ENCODE peak calls at places on chromosomes 7 and 10, in seven cellular contexts. W is CD8-positive, alpha-beta memory T cell; U is stomach; P is CD4-positive, alpha-beta memory T cell; N is upper lobe of right lung; B is IMR-90; F is transverse colon. X is an unnamed sample.

GRCh38 chr7:101122933-101123702 is 3.8 kb upstream of the SERPINE1 start:
- DNase-seq in W (no peak), U (no peak), P (no peak), N (no peak), B (no peak), F (no peak), X (no peak)

GRCh38 chr7:30842542-30843451 is 68.9 kb upstream of the AQP1 start:
- DNase-seq in W (no peak), U (no peak), P (no peak), N (peak; percentile 85), B (no peak), F (no peak), X (no peak)

GRCh38 chr7:106792233-106792926 is 72.7 kb upstream of the PIK3CG start:
- DNase-seq in W (no peak), U (no peak), P (no peak), N (no peak), B (no peak), F (no peak), X (no peak)

GRCh38 chr7:55641273-55641691 is 69.0 kb upstream of the VOPP1 start:
- DNase-seq in W (no peak), U (peak; percentile 40), P (peak; percentile 63), N (no peak), B (peak; percentile 76), F (peak; percentile 33), X (no peak)

GRCh38 chr10:87619705-87620104 is 40.0 kb upstream of the PAPSS2 start:
- DNase-seq in W (no peak), U (no peak), P (no peak), N (peak; percentile 67), B (peak; percentile 65), F (no peak), X (no peak)

GRCh38 chr10:58662314-58662713 is 149.6 kb downstream of the BICC1 start:
- DNase-seq in W (no peak), U (no peak), P (no peak), N (no peak), B (peak; percentile 94), F (no peak), X (no peak)

GRCh38 chr10:6878067-6878412 is 298.0 kb upstream of the PRKCQ start:
- DNase-seq in W (no peak), U (no peak), P (no peak), N (no peak), B (no peak), F (no peak), X (no peak)

GRCh38 chr10:127014671-127015070 is 109.4 kb downstream of the DOCK1 start:
- DNase-seq in W (no peak), U (no peak), P (no peak), N (no peak), B (no peak), F (no peak), X (no peak)

GRCh38 chr7:42678315-42678714 is 233.6 kb downstream of the C7orf25 start:
- DNase-seq in W (no peak), U (no peak), P (no peak), N (no peak), B (no peak), F (no peak), X (no peak)

GRCh38 chr7:149496642-149497391 is 792 bp downstream of the ZNF746 start:
- DNase-seq in W (peak; percentile 75), U (peak; percentile 43), P (peak; percentile 46), N (peak; percentile 85), B (peak; percentile 15), F (peak; percentile 58), X (no peak)

GRCh38 chr7:113698556-113699220 is 220.1 kb downstream of the PPP1R3A start:
- DNase-seq in W (no peak), U (no peak), P (no peak), N (no peak), B (peak; percentile 39), F (no peak), X (no peak)

GRCh38 chr7:100826546-100827329 is 585 bp downstream of the EPHB4 start:
- DNase-seq in W (no peak), U (no peak), P (no peak), N (no peak), B (no peak), F (no peak), X (no peak)

GRCh38 chr7:127588019-127588696 is at the start of gene ARF5:
- DNase-seq in W (peak; percentile 91), U (peak; percentile 92), P (peak; percentile 84), N (peak; percentile 95), B (peak; percentile 72), F (peak; percentile 93), X (no peak)

GRCh38 chr7:45191361-45191760 is 33.8 kb downstream of the RAMP3 start:
- DNase-seq in W (no peak), U (no peak), P (no peak), N (no peak), B (no peak), F (no peak), X (no peak)

GRCh38 chr7:12257582-12257981 is 46.5 kb downstream of the TMEM106B start:
- DNase-seq in W (peak; percentile 56), U (no peak), P (peak; percentile 85), N (no peak), B (peak; percentile 39), F (no peak), X (no peak)

GRCh38 chr7:17299477-17299991 is 1.1 kb downstream of the AHR start:
- DNase-seq in W (no peak), U (no peak), P (peak; percentile 45), N (no peak), B (peak; percentile 24), F (peak; percentile 8), X (no peak)

GRCh38 chr7:41786943-41787342 is 84.1 kb upstream of the INHBA start:
- DNase-seq in W (no peak), U (no peak), P (no peak), N (no peak), B (no peak), F (no peak), X (no peak)

GRCh38 chr7:134778941-134779740 is at the start of gene CALD1:
- DNase-seq in W (no peak), U (peak; percentile 57), P (no peak), N (no peak), B (peak; percentile 99), F (peak; percentile 67), X (no peak)

GRCh38 chr10:112375721-112376577 is 2.0 kb downstream of the ACSL5 start:
- DNase-seq in W (peak; percentile 69), U (peak; percentile 84), P (peak; percentile 72), N (peak; percentile 81), B (peak; percentile 49), F (peak; percentile 69), X (no peak)

GRCh38 chr7:102407910-102408309 is 11.7 kb downstream of the PRKRIP1 start:
- DNase-seq in W (no peak), U (no peak), P (no peak), N (no peak), B (no peak), F (no peak), X (no peak)

GRCh38 chr7:41994046-41994745 is 242.8 kb downstream of the GLI3 start:
- DNase-seq in W (no peak), U (no peak), P (no peak), N (no peak), B (no peak), F (no peak), X (no peak)

GRCh38 chr10:121899727-121900126 is 28.1 kb downstream of the ATE1 start:
- DNase-seq in W (no peak), U (no peak), P (no peak), N (no peak), B (no peak), F (no peak), X (no peak)

GRCh38 chr7:129591868-129592267 is 19.7 kb upstream of the NRF1 start:
- DNase-seq in W (no peak), U (no peak), P (no peak), N (no peak), B (no peak), F (no peak), X (no peak)

GRCh38 chr7:129588268-129588667 is 23.3 kb upstream of the NRF1 start:
- DNase-seq in W (no peak), U (no peak), P (no peak), N (no peak), B (no peak), F (no peak), X (no peak)
- H3K9me3 ChIP-seq in W (peaks cover 13% of the 10 kb centered on the region), U (peaks cover 51% of the 10 kb centered on the region), P (no peaks in the 10 kb centered on the region), N (peaks cover 14% of the 10 kb centered on the region), B (peaks cover 27% of the 10 kb centered on the region), F (peaks cover 27% of the 10 kb centered on the region), X (peaks cover 13% of the 10 kb centered on the region)

DNA sequence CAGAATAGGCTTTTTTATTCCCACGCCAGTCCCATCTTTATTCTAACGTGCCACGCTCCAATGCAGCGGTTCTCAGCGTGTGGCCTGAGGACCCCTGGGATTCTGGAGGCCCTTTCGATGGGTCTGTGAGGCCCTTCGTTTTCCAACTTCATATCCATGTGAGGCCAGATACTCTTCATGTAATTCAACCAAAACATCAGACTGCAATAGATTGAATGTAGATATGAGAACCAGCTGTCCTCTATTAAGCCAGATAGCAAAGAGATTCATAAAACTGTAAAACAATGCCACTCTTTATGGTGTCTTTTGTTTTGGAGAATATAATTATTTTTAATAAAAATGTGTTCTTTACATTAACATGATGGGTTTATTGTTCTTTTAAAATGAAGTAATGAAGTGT is 53.2 kb upstream of the KMT2C start:
- DNase-seq in W (no peak), U (no peak), P (no peak), N (no peak), B (no peak), F (no peak), X (no peak)
- H3K27me3 ChIP-seq in W (no peaks in the 10 kb centered on the region), U (no peaks in the 10 kb centered on the region), P (no peaks in the 10 kb centered on the region), N (no peaks in the 10 kb centered on the region), B (no peaks in the 10 kb centered on the region), F (no peaks in the 10 kb centered on the region), X (no peaks in the 10 kb centered on the region)

GRCh38 chr7:157476201-157476600 is 139.4 kb downstream of the DNAJB6 start:
- DNase-seq in W (peak; percentile 26), U (peak; percentile 10), P (no peak), N (no peak), B (no peak), F (no peak), X (no peak)

GRCh38 chr7:157473051-157473569 is 136.3 kb downstream of the DNAJB6 start:
- DNase-seq in W (no peak), U (no peak), P (no peak), N (no peak), B (no peak), F (no peak), X (no peak)

GRCh38 chr7:157475601-157476000 is 138.8 kb downstream of the DNAJB6 start:
- DNase-seq in W (no peak), U (peak; percentile 4), P (no peak), N (peak; percentile 29), B (no peak), F (no peak), X (no peak)

GRCh38 chr7:157475095-157475494 is 138.3 kb downstream of the DNAJB6 start:
- DNase-seq in W (no peak), U (no peak), P (no peak), N (no peak), B (no peak), F (no peak), X (no peak)

GRCh38 chr7:157474685-157475084 is 137.9 kb downstream of the DNAJB6 start:
- DNase-seq in W (peak; percentile 43), U (peak; percentile 26), P (no peak), N (peak; percentile 66), B (no peak), F (no peak), X (no peak)
- H3K9me3 ChIP-seq in W (peaks cover 14% of the 10 kb centered on the region), U (peaks cover 30% of the 10 kb centered on the region), P (peaks cover 5% of the 10 kb centered on the region), N (peaks cover 11% of the 10 kb centered on the region), B (peaks cover 12% of the 10 kb centered on the region), F (peaks cover 16% of the 10 kb centered on the region), X (peaks cover 8% of the 10 kb centered on the region)

DNA sequence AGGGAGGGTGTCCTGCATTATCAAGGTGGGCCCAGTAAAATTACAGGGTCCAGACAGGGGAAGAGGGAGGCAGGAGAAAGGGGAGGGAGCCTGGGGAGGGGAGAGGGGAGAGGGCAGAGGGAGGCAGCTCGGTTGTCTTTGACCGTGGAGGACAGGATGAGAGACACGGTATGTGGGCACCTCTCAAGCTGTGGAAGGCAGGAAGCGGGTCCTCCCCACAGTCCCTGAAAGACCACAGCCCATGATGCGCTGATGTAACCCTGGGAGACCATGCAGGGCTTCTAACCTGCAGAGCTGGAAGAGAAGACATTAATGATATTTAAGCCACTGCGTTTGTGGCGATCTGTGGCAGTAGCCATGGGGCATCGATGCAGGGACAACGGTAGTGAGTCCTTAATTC is 27.2 kb upstream of the MNX1 start:
- DNase-seq in W (no peak), U (no peak), P (no peak), N (peak; percentile 47), B (no peak), F (no peak), X (no peak)
- H3K27me3 ChIP-seq in W (no peaks in the 10 kb centered on the region), U (no peaks in the 10 kb centered on the region), P (no peaks in the 10 kb centered on the region), N (peaks cover 2% of the 10 kb centered on the region), B (peaks cover 18% of the 10 kb centered on the region), F (peaks cover 32% of the 10 kb centered on the region), X (no peaks in the 10 kb centered on the region)